ENCODE peak calls at places on chromosomes 6 and 20, in ten cellular contexts. T, X, Z, Q, I, V, B, C, S and F are unnamed samples.

GRCh38 chr6:73964455-73964854 is 268.5 kb downstream of the CD109 start:
- DNase-seq in T (no peak), X (no peak), Z (no peak), Q (no peak), I (no peak), V (no peak), B (no peak), C (no peak), S (no peak), F (no peak)

GRCh38 chr20:58508762-58509395 is 6.3 kb downstream of the APCDD1L start:
- DNase-seq in T (no peak), X (no peak), Z (no peak), Q (no peak), I (no peak), V (no peak), B (no peak), C (no peak), S (no peak), F (no peak)

GRCh38 chr6:10472634-10473033 is 48.5 kb upstream of the GCNT2 start:
- DNase-seq in T (no peak), X (no peak), Z (no peak), Q (no peak), I (no peak), V (no peak), B (no peak), C (no peak), S (no peak), F (no peak)

GRCh38 chr6:28947831-28948270 is 24.1 kb upstream of the TRIM27 start:
- DNase-seq in T (peak), X (no peak), Z (no peak), Q (no peak), I (no peak), V (no peak), B (no peak), C (no peak), S (no peak), F (no peak)

GRCh38 chr20:50305636-50306477 is 115.2 kb downstream of the CEBPB start:
- DNase-seq in T (no peak), X (no peak), Z (no peak), Q (peak), I (no peak), V (peak), B (peak), C (no peak), S (no peak), F (peak)

GRCh38 chr6:31737315-31738047 is 1.2 kb upstream of the CLIC1 start:
- DNase-seq in T (no peak), X (no peak), Z (no peak), Q (no peak), I (peak), V (peak), B (peak), C (no peak), S (no peak), F (no peak)

GRCh38 chr6:110440026-110440425 is 24.7 kb upstream of the DDO start:
- DNase-seq in T (no peak), X (no peak), Z (no peak), Q (no peak), I (no peak), V (no peak), B (no peak), C (no peak), S (no peak), F (no peak)

GRCh38 chr6:10904015-10904414 is 17.2 kb downstream of the SYCP2L start:
- DNase-seq in T (no peak), X (no peak), Z (no peak), Q (no peak), I (no peak), V (no peak), B (no peak), C (no peak), S (no peak), F (no peak)

GRCh38 chr20:17442588-17442987 is 88.6 kb downstream of the BFSP1 start:
- DNase-seq in T (no peak), X (no peak), Z (no peak), Q (no peak), I (no peak), V (no peak), B (no peak), C (no peak), S (peak), F (no peak)

GRCh38 chr6:160950507-160950906 is 41.1 kb upstream of the MAP3K4 start:
- DNase-seq in T (peak), X (no peak), Z (no peak), Q (no peak), I (no peak), V (no peak), B (no peak), C (peak), S (no peak), F (no peak)

GRCh38 chr20:63312268-63312667 is 19.3 kb downstream of the COL20A1 start:
- DNase-seq in T (no peak), X (no peak), Z (no peak), Q (peak), I (no peak), V (no peak), B (no peak), C (no peak), S (no peak), F (no peak)

GRCh38 chr6:38220069-38220723 is 400.7 kb downstream of the ZFAND3 start:
- DNase-seq in T (no peak), X (no peak), Z (no peak), Q (no peak), I (no peak), V (no peak), B (no peak), C (no peak), S (no peak), F (no peak)

GRCh38 chr6:41775293-41775882 is 4.3 kb downstream of the FRS3 start:
- DNase-seq in T (no peak), X (no peak), Z (no peak), Q (no peak), I (no peak), V (no peak), B (no peak), C (no peak), S (no peak), F (no peak)

GRCh38 chr20:52869698-52870288 is 102.4 kb upstream of the TSHZ2 start:
- DNase-seq in T (no peak), X (no peak), Z (no peak), Q (no peak), I (no peak), V (no peak), B (no peak), C (no peak), S (no peak), F (no peak)

GRCh38 chr6:66896415-66896814 is 1189.4 kb upstream of the EYS start:
- DNase-seq in T (peak), X (no peak), Z (no peak), Q (no peak), I (no peak), V (no peak), B (no peak), C (no peak), S (no peak), F (no peak)

GRCh38 chr20:3547906-3548305 is 77.1 kb downstream of the ATRN start:
- DNase-seq in T (no peak), X (no peak), Z (no peak), Q (no peak), I (no peak), V (no peak), B (no peak), C (no peak), S (no peak), F (no peak)

GRCh38 chr6:49142422-49143151 is 320.5 kb downstream of the MMUT start:
- DNase-seq in T (no peak), X (no peak), Z (no peak), Q (no peak), I (no peak), V (no peak), B (no peak), C (no peak), S (peak), F (no peak)

GRCh38 chr6:137122612-137123011 is 50.8 kb downstream of the IL22RA2 start:
- DNase-seq in T (no peak), X (no peak), Z (no peak), Q (no peak), I (no peak), V (no peak), B (no peak), C (no peak), S (no peak), F (no peak)

GRCh38 chr6:158631678-158632537 is 12.6 kb downstream of the DYNLT1 start:
- DNase-seq in T (no peak), X (no peak), Z (peak), Q (peak), I (peak), V (peak), B (no peak), C (peak), S (no peak), F (no peak)